ENCODE peak calls at places on chromosomes 5 and 9, in five cellular contexts. M is right lobe of liver, E is IMR-90, J is fibroblast of villous mesenchyme, H is psoas muscle. C is an unnamed sample.

GRCh38 chr5:59236448-59236847 is 653.6 kb downstream of the RAB3C start:
- DNase-seq in M (no peak), E (no peak), J (no peak), H (peak; percentile 47), C (no peak)

GRCh38 chr5:78841767-78842166 is 143.3 kb downstream of the ARSB start:
- DNase-seq in M (no peak), E (peak; percentile 32), J (no peak), H (no peak), C (no peak)

GRCh38 chr5:58056546-58056945 is 403.3 kb downstream of the PLK2 start:
- DNase-seq in M (no peak), E (peak; percentile 43), J (peak; percentile 53), H (no peak), C (no peak)

GRCh38 chr5:180090098-180090768 is 18.7 kb upstream of the RNF130 start:
- DNase-seq in M (peak; percentile 77), E (peak; percentile 59), J (peak; percentile 59), H (peak; percentile 76), C (peak; percentile 61)

GRCh38 chr5:154205441-154206117 is 15.0 kb downstream of the GALNT10 start:
- DNase-seq in M (no peak), E (peak; percentile 86), J (no peak), H (no peak), C (no peak)

GRCh38 chr9:22238809-22239684 is 207.6 kb upstream of the DMRTA1 start:
- DNase-seq in M (no peak), E (peak; percentile 63), J (peak; percentile 76), H (no peak), C (peak; percentile 65)

GRCh38 chr5:67010684-67011409 is 185.8 kb downstream of the CD180 start:
- DNase-seq in M (no peak), E (peak; percentile 94), J (no peak), H (peak; percentile 65), C (peak; percentile 43)

GRCh38 chr5:180084638-180085561 is 13.3 kb upstream of the RNF130 start:
- DNase-seq in M (no peak), E (no peak), J (no peak), H (no peak), C (no peak)

GRCh38 chr9:6929428-6929827 is 171.7 kb downstream of the KDM4C start:
- DNase-seq in M (no peak), E (no peak), J (no peak), H (no peak), C (no peak)

GRCh38 chr9:129570450-129571297 is 50.2 kb downstream of the C9orf50 start:
- DNase-seq in M (peak; percentile 67), E (peak; percentile 90), J (peak; percentile 80), H (peak; percentile 69), C (peak; percentile 95)

GRCh38 chr9:129640086-129640870 is 1.7 kb downstream of the ASB6 start:
- DNase-seq in M (no peak), E (peak; percentile 39), J (peak; percentile 34), H (no peak), C (no peak)

GRCh38 chr5:122493091-122493775 is 181.2 kb downstream of the SNCAIP start:
- DNase-seq in M (no peak), E (no peak), J (no peak), H (no peak), C (no peak)

GRCh38 chr5:36734422-36734821 is 128.0 kb downstream of the SLC1A3 start:
- DNase-seq in M (no peak), E (peak; percentile 36), J (peak; percentile 24), H (no peak), C (peak; percentile 21)

GRCh38 chr5:14082523-14082922 is 60.6 kb upstream of the TRIO start:
- DNase-seq in M (no peak), E (no peak), J (no peak), H (no peak), C (no peak)

GRCh38 chr9:36141288-36141687 is 4.8 kb downstream of the GLIPR2 start:
- DNase-seq in M (no peak), E (peak; percentile 41), J (peak; percentile 48), H (no peak), C (peak; percentile 48)
- TF ChIP-seq CTCF in M (no peak), E (peak; percentile 43), J (peak; percentile 58), H (no peak), C (peak; percentile 59)

GRCh38 chr9:111633389-111633736 is 2.2 kb downstream of the DNAJC25 start:
- DNase-seq in M (no peak), E (no peak), J (peak; percentile 8), H (no peak), C (no peak)
- H3K4me3 ChIP-seq in M (peak overlapping the region; percentile 99), E (no peak overlapping the region), J (no peak overlapping the region), H (no peak overlapping the region), C (no peak overlapping the region)

DNA sequence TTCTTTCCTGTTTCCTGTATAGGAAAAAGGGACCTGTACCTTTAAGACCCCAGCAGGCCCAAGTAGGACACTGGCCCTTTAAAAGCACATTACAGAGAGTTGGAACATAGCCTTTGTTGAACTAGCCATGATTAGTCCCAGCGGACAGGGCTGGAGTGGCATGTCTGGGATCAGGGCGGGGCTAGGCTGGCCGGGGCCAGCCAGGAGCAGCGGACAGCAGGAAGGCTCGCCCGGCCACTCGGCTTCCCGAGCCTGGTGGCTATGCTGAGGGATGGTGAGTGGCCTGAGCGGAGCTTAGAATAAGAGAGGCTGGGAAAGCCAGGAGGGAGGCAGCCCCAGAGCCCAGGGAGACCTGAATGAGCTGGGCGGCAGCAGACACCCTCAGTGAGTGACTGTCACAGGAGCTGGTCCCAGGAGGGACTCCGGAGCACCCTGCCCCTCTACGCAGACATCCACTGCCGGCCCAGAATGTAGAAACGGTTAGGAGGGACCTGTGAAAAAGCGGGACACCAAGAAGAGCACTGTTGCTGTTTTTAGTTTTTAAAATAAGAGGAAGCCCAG is 92.1 kb downstream of the DAB2IP start:
- DNase-seq in M (peak; percentile 92), E (peak; percentile 89), J (peak; percentile 92), H (peak; percentile 87), C (peak; percentile 86)
- TF ChIP-seq CTCF in M (no peak), E (peak; percentile 21), J (no peak), H (peak; percentile 25), C (no peak)

DNA sequence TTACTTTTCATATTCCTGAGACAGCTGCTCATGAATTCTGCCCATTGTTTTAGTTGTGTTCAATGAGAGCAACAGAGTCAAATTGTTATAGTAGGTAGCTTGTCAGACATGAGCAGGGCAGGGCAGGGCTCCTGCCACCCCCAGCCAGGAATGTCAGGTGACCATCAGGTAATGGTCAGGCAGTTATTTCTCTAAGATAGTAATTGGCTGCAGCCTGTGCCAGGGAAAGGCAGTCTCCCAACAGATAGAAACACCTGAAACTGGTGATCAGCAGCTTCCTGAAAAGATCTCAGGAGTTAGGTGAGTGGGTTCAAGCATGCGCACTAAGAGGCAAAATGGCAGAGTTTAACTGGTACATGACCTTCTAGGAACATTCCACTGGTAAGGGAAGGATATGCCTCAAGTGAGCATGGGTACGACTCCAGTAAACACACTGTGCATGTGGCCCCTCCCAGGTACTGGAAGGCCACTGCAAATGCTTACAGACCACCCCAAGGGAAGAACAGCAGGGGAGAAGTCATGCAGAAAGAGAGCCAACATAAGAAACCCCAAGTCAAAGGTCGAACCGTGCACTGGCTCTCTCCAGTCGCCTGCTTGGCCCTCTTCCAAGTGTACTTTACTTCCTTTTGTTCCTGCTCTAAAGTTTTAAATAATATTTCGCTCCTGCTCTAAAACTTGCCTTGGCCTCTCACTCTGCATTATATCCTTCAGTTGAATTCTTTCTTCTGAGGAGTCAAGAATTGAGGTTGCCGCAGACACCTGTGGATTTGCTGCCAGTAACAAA is 25.1 kb downstream of the CARTPT start:
- DNase-seq in M (no peak), E (no peak), J (no peak), H (no peak), C (no peak)
- H3K4me3 ChIP-seq in M (no peak overlapping the region), E (no peak overlapping the region), J (no peak overlapping the region), H (no peak overlapping the region), C (no peak overlapping the region)

DNA sequence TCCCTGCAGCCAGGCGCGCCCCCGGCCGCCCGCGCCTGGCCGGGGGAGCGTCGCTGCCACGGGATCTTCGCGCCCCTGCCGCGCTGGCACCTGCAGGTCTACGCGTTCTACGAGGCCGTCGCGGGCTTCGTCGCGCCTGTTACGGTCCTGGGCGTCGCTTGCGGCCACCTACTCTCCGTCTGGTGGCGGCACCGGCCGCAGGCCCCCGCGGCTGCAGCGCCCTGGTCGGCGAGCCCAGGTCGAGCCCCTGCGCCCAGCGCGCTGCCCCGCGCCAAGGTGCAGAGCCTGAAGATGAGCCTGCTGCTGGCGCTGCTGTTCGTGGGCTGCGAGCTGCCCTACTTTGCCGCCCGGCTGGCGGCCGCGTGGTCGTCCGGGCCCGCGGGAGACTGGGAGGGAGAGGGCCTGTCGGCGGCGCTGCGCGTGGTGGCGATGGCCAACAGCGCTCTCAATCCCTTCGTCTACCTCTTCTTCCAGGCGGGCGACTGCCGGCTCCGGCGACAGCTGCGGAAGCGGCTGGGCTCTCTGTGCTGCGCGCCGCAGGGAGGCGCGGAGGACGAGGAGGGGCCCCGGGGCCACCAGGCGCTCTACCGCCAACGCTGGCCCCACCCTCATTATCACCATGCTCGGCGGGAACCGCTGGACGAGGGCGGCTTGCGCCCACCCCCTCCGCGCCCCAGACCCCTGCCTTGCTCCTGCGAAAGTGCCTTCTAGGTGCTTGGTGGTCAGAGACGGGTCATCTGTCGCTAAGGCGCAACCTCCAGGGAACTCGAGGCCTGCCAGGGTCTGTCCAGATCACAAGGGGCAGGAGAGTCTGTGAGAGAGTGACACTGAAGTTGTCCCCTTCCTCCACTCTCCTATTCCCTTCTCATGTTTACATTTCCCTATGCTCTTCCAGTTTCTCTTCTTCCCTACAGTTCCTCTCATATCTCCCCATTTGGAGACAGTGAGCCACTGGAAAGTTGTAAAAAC is 1.3 kb downstream of the GPR150 start:
- DNase-seq in M (peak; percentile 66), E (no peak), J (peak; percentile 58), H (peak; percentile 32), C (peak; percentile 9)
- TF ChIP-seq CTCF in M (no peak), E (peak; percentile 1), J (no peak), H (peak; percentile 1), C (no peak)

DNA sequence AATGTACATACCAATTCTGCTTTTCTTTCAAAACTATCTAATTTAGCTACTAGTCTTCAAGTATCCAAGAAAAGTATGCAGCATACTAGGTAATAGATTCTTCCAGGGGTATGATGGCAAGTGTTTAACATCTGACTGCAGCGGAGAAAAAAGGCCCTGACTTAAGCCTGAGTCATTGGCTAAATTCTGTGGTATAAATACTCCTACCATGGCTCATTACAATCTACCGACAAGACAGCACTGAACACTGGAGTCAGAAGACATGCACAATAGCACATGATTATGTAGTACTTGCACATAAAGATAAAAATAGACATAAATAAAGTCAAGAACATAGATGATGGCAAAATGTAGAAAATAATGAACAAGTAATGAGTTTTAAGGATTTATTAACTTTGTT is 439.9 kb downstream of the BRINP1 start:
- DNase-seq in M (no peak), E (peak; percentile 1), J (peak; percentile 7), H (no peak), C (peak; percentile 88)
- H3K4me3 ChIP-seq in M (no peak overlapping the region), E (no peak overlapping the region), J (no peak overlapping the region), H (no peak overlapping the region), C (no peak overlapping the region)

GRCh38 chr5:138805096-138805495 is 51.9 kb downstream of the CTNNA1 start:
- DNase-seq in M (no peak), E (no peak), J (no peak), H (no peak), C (no peak)
- TF ChIP-seq CTCF in M (no peak), E (no peak), J (no peak), H (no peak), C (no peak)